ENCODE peak calls at places on chromosomes 7 and 10, in six cellular contexts. Q, L, Z, H, D and A are unnamed samples. For H3K4me1 and H3K36me3, the result is how much of the 10 kb centered on the place peaks cover.

GRCh38 chr7:126696236-126696635 is 556.5 kb downstream of the GRM8 start:
- DNase-seq in L (no peak), H (no peak), D (no peak), Z (no peak), Q (no peak), A (no peak)

GRCh38 chr7:137768371-137768770 is 78.4 kb downstream of the DGKI start:
- DNase-seq in H (no peak), L (no peak), Q (no peak), Z (peak), D (no peak), A (no peak)

GRCh38 chr7:88881136-88881535 is 85.6 kb upstream of the TEX47 start:
- DNase-seq in Q (no peak), Z (no peak), D (no peak), L (no peak), H (no peak), A (no peak)

GRCh38 chr10:30639946-30640786 is 10.6 kb upstream of the LYZL2 start:
- DNase-seq in D (peak), Q (no peak), H (no peak), L (no peak), Z (peak), A (peak)

GRCh38 chr10:62819521-62819920 is 3.4 kb upstream of the EGR2 start:
- DNase-seq in Z (peak), H (no peak), L (no peak), D (no peak), Q (no peak), A (no peak)

GRCh38 chr10:125082881-125083575 is 77.3 kb downstream of the CTBP2 start:
- DNase-seq in L (no peak), H (no peak), D (no peak), Q (no peak), Z (no peak), A (no peak)

GRCh38 chr10:11478807-11479206 is 132.6 kb downstream of the USP6NL start:
- DNase-seq in H (no peak), Q (no peak), Z (no peak), D (no peak), L (no peak), A (no peak)

GRCh38 chr10:112082134-112082533 is 101.4 kb downstream of the GPAM start:
- DNase-seq in D (no peak), Z (no peak), L (no peak), H (no peak), Q (no peak), A (no peak)

GRCh38 chr7:137755846-137756685 is 90.7 kb downstream of the DGKI start:
- DNase-seq in H (no peak), Q (no peak), D (no peak), L (no peak), Z (peak), A (no peak)

GRCh38 chr10:68981074-68981473 is 7.5 kb upstream of the KIFBP start:
- DNase-seq in D (peak), H (no peak), L (no peak), Z (no peak), Q (no peak), A (no peak)

GRCh38 chr7:94647295-94647694 is 8.6 kb downstream of the SGCE start:
- DNase-seq in H (no peak), L (no peak), D (no peak), Q (no peak), Z (no peak), A (no peak)

GRCh38 chr10:102231357-102232318 is 5.5 kb downstream of the ELOVL3 start:
- DNase-seq in L (no peak), D (peak), Z (no peak), H (peak), Q (peak), A (peak)

GRCh38 chr10:77156406-77156879 is 481.2 kb downstream of the KCNMA1 start:
- DNase-seq in Z (peak), D (no peak), L (no peak), Q (no peak), H (peak), A (no peak)

GRCh38 chr10:53025172-53025651 is 252.6 kb upstream of the MBL2 start:
- DNase-seq in L (no peak), Z (peak), H (no peak), Q (no peak), D (peak), A (no peak)

GRCh38 chr7:39069046-39069445 is 91.3 kb downstream of the POU6F2 start:
- DNase-seq in Q (no peak), L (no peak), Z (no peak), D (no peak), H (no peak), A (no peak)

GRCh38 chr10:59314284-59314683 is 48.1 kb downstream of the FAM13C start:
- DNase-seq in Z (no peak), L (no peak), D (no peak), Q (no peak), H (no peak), A (no peak)

GRCh38 chr7:105776986-105777910 is 99.2 kb downstream of the ATXN7L1 start:
- DNase-seq in D (no peak), L (no peak), Z (peak), H (no peak), Q (no peak), A (no peak)

GRCh38 chr10:44143556-44143955 is 241.3 kb downstream of the CXCL12 start:
- DNase-seq in Q (no peak), L (no peak), Z (peak), H (no peak), D (no peak), A (no peak)

GRCh38 chr7:36490335-36490940 is 100.8 kb downstream of the ANLN start:
- DNase-seq in L (peak), D (no peak), H (no peak), Q (no peak), Z (peak), A (no peak)

GRCh38 chr10:113290137-113290536 is 262.7 kb upstream of the HABP2 start:
- DNase-seq in Q (no peak), L (no peak), H (no peak), D (no peak), Z (no peak), A (no peak)

GRCh38 chr7:17301491-17302101 is 3.1 kb downstream of the AHR start:
- DNase-seq in D (no peak), Z (peak), Q (no peak), L (no peak), H (peak), A (peak)

GRCh38 chr7:100516135-100516812 is 22.7 kb upstream of the AGFG2 start:
- DNase-seq in H (peak), D (peak), L (peak), Z (peak), Q (peak), A (peak)

GRCh38 chr7:96310106-96310505 is 11.8 kb downstream of the SLC25A13 start:
- DNase-seq in Q (no peak), Z (peak), H (no peak), L (no peak), D (no peak), A (no peak)

DNA sequence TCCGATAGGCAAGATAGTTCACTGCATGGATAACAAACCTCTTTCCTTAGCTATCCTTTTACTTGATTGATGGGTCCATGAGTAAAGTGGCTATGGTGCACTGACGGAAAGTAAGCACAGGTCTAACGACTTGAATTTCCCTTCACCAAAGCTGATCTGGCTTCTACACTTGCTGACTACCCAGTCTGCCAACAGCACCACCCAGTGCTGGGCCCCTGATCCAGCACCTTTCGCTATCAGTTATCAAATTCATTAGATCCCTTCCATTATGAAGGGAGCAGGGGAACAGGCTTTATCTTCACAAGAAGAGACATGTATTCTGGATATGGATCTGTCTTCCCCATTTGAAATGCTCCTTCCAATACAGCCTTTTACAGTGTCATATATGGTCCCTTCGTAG is 855.9 kb downstream of the GRID1 start:
- DNase-seq in Z (no peak), H (no peak), L (no peak), D (no peak), Q (no peak), A (peak)
- TF ChIP-seq CTCF in Z (no peak), H (no peak), L (no peak), D (no peak), Q (no peak), A (no peak)

DNA sequence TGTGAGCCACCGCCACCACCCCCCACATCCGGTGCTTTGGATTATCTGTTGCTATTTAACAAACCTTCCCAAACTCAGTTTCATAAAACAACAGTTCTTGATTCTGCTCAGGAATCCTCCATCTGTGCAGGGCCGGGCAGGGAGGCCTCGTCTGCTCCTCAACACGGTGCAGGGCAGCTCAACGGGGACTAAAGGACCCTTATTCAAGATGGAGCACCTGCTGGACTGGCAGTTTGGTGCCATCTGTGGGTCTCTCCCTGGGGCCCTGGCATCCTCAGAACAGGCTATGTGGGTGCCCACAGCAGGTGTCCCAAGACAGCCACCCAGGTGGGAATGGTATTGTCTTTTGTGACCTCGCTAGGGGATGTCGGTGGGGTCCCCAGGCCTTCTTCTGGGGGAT is 31.0 kb upstream of the ELFN1 start:
- DNase-seq in H (no peak), L (no peak), Z (no peak), Q (no peak), D (no peak), A (no peak)
- H3K4me1 ChIP-seq in H (under half), L (under half), Z (under half), Q (under half), D (under half), A (under half)

DNA sequence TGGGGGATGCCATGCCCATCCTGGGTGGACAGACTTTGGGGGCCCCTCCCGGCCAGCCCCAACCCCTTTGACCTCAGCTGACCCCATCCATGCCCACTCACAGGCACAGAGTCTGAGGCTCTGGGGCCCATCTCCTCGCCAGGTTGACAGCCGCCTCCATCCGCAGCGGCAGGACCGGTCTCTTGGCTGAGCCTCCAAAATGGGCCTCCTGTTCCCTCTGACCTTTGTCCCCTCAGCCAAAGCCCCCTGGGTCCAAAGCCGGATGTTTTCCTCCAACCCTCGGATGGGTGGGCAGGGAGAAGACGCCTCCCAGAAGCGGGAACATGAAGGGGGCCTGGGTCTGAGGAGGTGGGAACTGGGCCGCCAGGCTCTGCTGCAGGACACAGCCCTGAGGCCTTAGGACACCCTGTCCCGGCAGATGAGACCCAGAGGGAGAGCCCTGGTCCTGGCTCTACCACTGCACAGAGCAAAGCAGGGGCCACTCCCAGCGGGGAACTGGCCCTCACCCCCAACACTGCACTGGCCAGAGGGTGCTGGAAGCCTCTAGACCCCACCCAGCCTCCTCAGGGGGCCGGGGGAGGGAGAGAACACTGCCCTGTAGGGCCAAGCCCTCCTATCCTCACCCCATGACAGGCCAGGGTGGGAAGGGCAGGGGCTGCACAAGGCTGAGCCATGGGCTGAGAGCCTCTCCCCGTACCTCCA is 12.6 kb downstream of the PDGFA start:
- DNase-seq in Q (peak), D (no peak), H (peak), L (no peak), Z (no peak), A (no peak)
- H3K36me3 ChIP-seq in Q (under half), D (under half), H (under half), L (half or more), Z (under half), A (under half)

DNA sequence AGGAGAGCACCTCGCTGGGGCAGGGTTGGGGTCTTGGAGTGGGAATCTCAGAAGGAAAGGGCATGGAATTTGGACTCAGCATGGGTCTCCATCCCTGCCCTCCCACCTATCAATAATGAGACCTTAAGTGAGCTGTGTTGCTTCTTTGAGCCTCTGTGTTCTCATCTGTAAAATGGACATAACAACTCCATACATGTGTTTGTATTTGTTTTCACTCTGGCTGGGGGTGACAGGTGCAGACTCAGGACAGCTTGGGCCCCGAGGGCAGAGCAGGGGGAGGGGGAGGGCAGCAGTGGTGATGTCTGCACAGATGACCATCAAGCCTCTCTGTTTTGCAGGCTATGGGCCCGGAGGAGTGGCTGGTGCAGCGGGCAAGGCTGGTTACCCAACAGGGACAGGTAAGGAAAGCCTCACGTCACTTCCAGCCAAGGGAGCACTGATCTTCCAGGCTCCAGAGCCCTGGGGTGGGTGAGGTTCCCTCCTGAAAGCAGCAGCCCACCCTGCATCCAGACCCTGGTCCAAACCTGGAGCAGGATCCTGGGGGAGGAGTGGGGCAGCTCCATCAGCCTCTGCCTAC is 19.9 kb downstream of the ELN start:
- DNase-seq in H (no peak), L (no peak), Z (no peak), D (no peak), Q (peak), A (no peak)
- TF ChIP-seq CTCF in H (no peak), L (no peak), Z (no peak), D (no peak), Q (no peak), A (no peak)

GRCh38 chr7:155299539-155300202 is 2.0 kb downstream of the INSIG1 start:
- DNase-seq in D (no peak), Z (no peak), H (no peak), Q (no peak), L (no peak), A (no peak)
- H3K4me1 ChIP-seq in D (under half), Z (under half), H (under half), Q (under half), L (under half), A (under half)

GRCh38 chr7:151078233-151079040 is 2.2 kb downstream of the FASTK start:
- DNase-seq in D (no peak), H (no peak), L (no peak), Q (peak), Z (no peak), A (no peak)
- H3K36me3 ChIP-seq in D (under half), H (under half), L (under half), Q (under half), Z (under half), A (under half)